ENCODE peak calls at places on chromosomes 5 and 9, in seven cellular contexts. B is substantia nigra, Z is HT1080, Y is nephron progenitor cell, O is WTC11, G is mesendoderm, E is aorta. V is an unnamed sample.
A peak's percentile ranks its signal among the peaks of the same experiment; 100 is the strongest.

GRCh38 chr5:10536511-10536910 is 27.4 kb upstream of the ANKRD33B start:
- DNase-seq in O (no peak), G (no peak), Z (no peak), B (no peak), E (no peak), Y (no peak), V (no peak)

GRCh38 chr5:67648201-67648671 is 451.6 kb upstream of the CD180 start:
- DNase-seq in Y (no peak), G (no peak), E (peak; percentile 82), O (no peak), B (peak; percentile 12), Z (no peak), V (no peak)

GRCh38 chr5:177434437-177434836 is 8.0 kb downstream of the GRK6 start:
- DNase-seq in B (no peak), Z (peak; percentile 63), E (no peak), G (no peak), O (no peak), Y (no peak), V (no peak)

GRCh38 chr5:91383956-91384300 is 811 bp upstream of the ARRDC3 start:
- DNase-seq in E (no peak), Z (no peak), Y (no peak), B (no peak), O (no peak), G (peak; percentile 62), V (no peak)

GRCh38 chr9:135061441-135061840 is 26.0 kb upstream of the OLFM1 start:
- DNase-seq in B (no peak), G (no peak), O (no peak), Z (no peak), Y (no peak), E (peak; percentile 12), V (no peak)

GRCh38 chr9:93301911-93302525 is 118.1 kb downstream of the WNK2 start:
- DNase-seq in Z (no peak), Y (no peak), B (no peak), E (peak; percentile 26), O (peak; percentile 4), G (no peak), V (no peak)

GRCh38 chr9:27654629-27655285 is 81.5 kb upstream of the C9orf72 start:
- DNase-seq in G (no peak), B (peak; percentile 14), E (no peak), Y (no peak), O (no peak), Z (no peak), V (no peak)

GRCh38 chr5:61256474-61256873 is 75.6 kb upstream of the ZSWIM6 start:
- DNase-seq in E (peak; percentile 63), Z (peak; percentile 26), O (no peak), B (no peak), Y (no peak), G (no peak), V (no peak)

GRCh38 chr9:135965124-135965756 is 4.1 kb upstream of the UBAC1 start:
- DNase-seq in G (no peak), B (no peak), Z (no peak), Y (no peak), O (no peak), E (no peak), V (no peak)

GRCh38 chr5:98770158-98770910 is 3.1 kb upstream of the RGMB start:
- DNase-seq in Y (peak; percentile 30), E (peak; percentile 60), O (no peak), G (peak; percentile 43), B (no peak), Z (peak; percentile 50), V (no peak)

GRCh38 chr5:77171141-77171910 is 39.2 kb upstream of the PDE8B start:
- DNase-seq in B (no peak), O (no peak), Z (no peak), E (no peak), G (no peak), Y (no peak), V (no peak)

GRCh38 chr5:138903113-138903789 is 28.1 kb upstream of the LRRTM2 start:
- DNase-seq in Z (peak; percentile 71), E (no peak), Y (no peak), O (no peak), G (no peak), B (no peak), V (no peak)

GRCh38 chr5:31844615-31845345 is 205.8 kb downstream of the PDZD2 start:
- DNase-seq in O (no peak), E (no peak), B (no peak), Z (no peak), G (no peak), Y (no peak), V (no peak)

GRCh38 chr5:8598996-8599395 is 730.0 kb downstream of the MTRR start:
- DNase-seq in B (no peak), Y (no peak), O (no peak), G (no peak), Z (no peak), E (no peak), V (no peak)

GRCh38 chr5:145825751-145826180 is 9.4 kb downstream of the PRELID2 start:
- DNase-seq in Z (peak; percentile 44), O (no peak), Y (no peak), G (peak; percentile 61), B (no peak), E (no peak), V (peak; percentile 16)

GRCh38 chr5:16807475-16807874 is 128.6 kb downstream of the MYO10 start:
- DNase-seq in B (no peak), Z (no peak), G (no peak), Y (no peak), O (no peak), E (no peak), V (no peak)

V was measured in NT2/D1.